ENCODE peak calls at places on chromosomes 2 and 18, in eight cellular contexts. O is T-helper 2 cell; I is progenitor cell of endocrine pancreas; T is activated T-helper 9 cell treated with anti-CD3 and anti-CD28 coated beads, Interleukin-2, amount 50 U/mL, for 16 hours; D is amniotic epithelial cell; C is CD8-positive, alpha-beta memory T cell; F is tibial artery; G is kidney tubule cell. H is an unnamed sample.

GRCh38 chr2:54213082-54213481 is 42.9 kb downstream of the TSPYL6 start:
- DNase-seq in O (no peak), I (no peak), T (no peak), D (no peak), C (no peak), F (no peak), G (no peak), H (no peak)

GRCh38 chr2:129877795-129878775 is 101.4 kb upstream of the RAB6C start:
- DNase-seq in O (no peak), I (peak), T (no peak), D (peak), C (no peak), F (no peak), G (peak), H (peak)

GRCh38 chr2:10493636-10494281 is 45.6 kb upstream of the ODC1 start:
- DNase-seq in O (peak), I (no peak), T (peak), D (peak), C (peak), F (peak), G (peak), H (no peak)

GRCh38 chr2:221347471-221347870 is 224.6 kb downstream of the EPHA4 start:
- DNase-seq in O (no peak), I (no peak), T (no peak), D (peak), C (no peak), F (no peak), G (peak), H (no peak)

GRCh38 chr2:40740419-40740818 is 288.5 kb upstream of the SLC8A1 start:
- DNase-seq in O (no peak), I (no peak), T (no peak), D (peak), C (no peak), F (no peak), G (no peak), H (no peak)

GRCh38 chr2:9708683-9709538 is 78.1 kb upstream of the YWHAQ start:
- DNase-seq in O (no peak), I (no peak), T (no peak), D (no peak), C (no peak), F (no peak), G (no peak), H (no peak)

GRCh38 chr18:7812431-7813063 is 245.4 kb downstream of the PTPRM start:
- DNase-seq in O (no peak), I (no peak), T (no peak), D (peak), C (no peak), F (no peak), G (peak), H (no peak)

GRCh38 chr2:201974651-201975050 is 59.0 kb upstream of the FZD7 start:
- DNase-seq in O (no peak), I (no peak), T (no peak), D (no peak), C (no peak), F (no peak), G (no peak), H (no peak)

GRCh38 chr2:61554604-61555003 is 16.4 kb upstream of the XPO1 start:
- DNase-seq in O (no peak), I (no peak), T (no peak), D (no peak), C (no peak), F (no peak), G (no peak), H (no peak)

GRCh38 chr2:44716131-44716530 is 225.4 kb upstream of the SIX3 start:
- DNase-seq in O (no peak), I (no peak), T (no peak), D (no peak), C (no peak), F (no peak), G (no peak), H (no peak)

GRCh38 chr2:207064128-207064694 is 101.5 kb downstream of the KLF7 start:
- DNase-seq in O (no peak), I (no peak), T (no peak), D (no peak), C (no peak), F (no peak), G (no peak), H (no peak)

GRCh38 chr18:45464619-45465018 is 150.7 kb upstream of the SLC14A2 start:
- DNase-seq in O (no peak), I (no peak), T (no peak), D (no peak), C (no peak), F (no peak), G (no peak), H (no peak)

GRCh38 chr2:54073796-54074195 is 41.6 kb upstream of the ACYP2 start:
- DNase-seq in O (no peak), I (no peak), T (no peak), D (peak), C (no peak), F (no peak), G (peak), H (no peak)

GRCh38 chr2:98134138-98134537 is 47.2 kb downstream of the VWA3B start:
- DNase-seq in O (no peak), I (no peak), T (peak), D (peak), C (no peak), F (no peak), G (no peak), H (peak)

GRCh38 chr2:232875256-232876070 is 5.4 kb downstream of the SNORC start:
- DNase-seq in O (no peak), I (no peak), T (no peak), D (no peak), C (no peak), F (peak), G (peak), H (peak)

GRCh38 chr2:54558188-54558975 is 102.3 kb downstream of the SPTBN1 start:
- DNase-seq in O (peak), I (peak), T (peak), D (peak), C (peak), F (peak), G (peak), H (peak)

GRCh38 chr18:5543036-5543671 is 643 bp downstream of the EPB41L3 start:
- DNase-seq in O (no peak), I (peak), T (no peak), D (no peak), C (no peak), F (no peak), G (peak), H (peak)

GRCh38 chr2:236574424-236575145 is 5.0 kb downstream of the ACKR3 start:
- DNase-seq in O (no peak), I (no peak), T (no peak), D (no peak), C (no peak), F (peak), G (no peak), H (no peak)

GRCh38 chr18:50614838-50615237 is 55.0 kb downstream of the MAPK4 start:
- DNase-seq in O (no peak), I (no peak), T (no peak), D (peak), C (no peak), F (no peak), G (peak), H (no peak)

GRCh38 chr2:10073706-10074105 is 6.5 kb downstream of the CYS1 start:
- DNase-seq in O (no peak), I (no peak), T (no peak), D (no peak), C (no peak), F (no peak), G (no peak), H (no peak)

GRCh38 chr2:17759805-17760204 is 5.9 kb downstream of the GEN1 start:
- DNase-seq in O (no peak), I (no peak), T (no peak), D (peak), C (no peak), F (no peak), G (no peak), H (no peak)

GRCh38 chr18:2293109-2293839 is 278.0 kb downstream of the METTL4 start:
- DNase-seq in O (no peak), I (no peak), T (no peak), D (no peak), C (no peak), F (no peak), G (no peak), H (no peak)

GRCh38 chr2:168814939-168815907 is 12.8 kb downstream of the NOSTRIN start:
- DNase-seq in O (no peak), I (no peak), T (no peak), D (no peak), C (no peak), F (no peak), G (peak), H (no peak)

GRCh38 chr2:159968282-159968900 is 94.0 kb downstream of the PLA2R1 start:
- DNase-seq in O (no peak), I (peak), T (no peak), D (peak), C (no peak), F (no peak), G (peak), H (peak)

GRCh38 chr18:50065527-50065926 is 129.4 kb downstream of the MYO5B start:
- DNase-seq in O (no peak), I (no peak), T (no peak), D (no peak), C (no peak), F (no peak), G (no peak), H (no peak)

GRCh38 chr2:210895132-210895531 is 338.7 kb downstream of the CPS1 start:
- DNase-seq in O (no peak), I (no peak), T (no peak), D (peak), C (no peak), F (no peak), G (no peak), H (peak)

GRCh38 chr2:189960346-189960745 is 102.2 kb downstream of the MSTN start:
- DNase-seq in O (no peak), I (no peak), T (no peak), D (peak), C (no peak), F (no peak), G (no peak), H (no peak)

GRCh38 chr18:77650799-77651385 is 401.2 kb downstream of the GALR1 start:
- DNase-seq in O (peak), I (peak), T (peak), D (peak), C (peak), F (no peak), G (peak), H (peak)

GRCh38 chr2:189147361-189147760 is 32.2 kb downstream of the COL5A2 start:
- DNase-seq in O (no peak), I (no peak), T (no peak), D (peak), C (no peak), F (no peak), G (no peak), H (no peak)

GRCh38 chr18:13611616-13612110 is 114.7 kb downstream of the FAM210A start:
- DNase-seq in O (no peak), I (no peak), T (no peak), D (no peak), C (no peak), F (peak), G (peak), H (peak)

GRCh38 chr2:69375494-69376353 is 11.3 kb downstream of the GFPT1 start:
- DNase-seq in O (no peak), I (no peak), T (no peak), D (peak), C (peak), F (no peak), G (peak), H (no peak)

GRCh38 chr2:23350792-23351355 is 34.1 kb upstream of the KLHL29 start:
- DNase-seq in O (no peak), I (no peak), T (no peak), D (no peak), C (no peak), F (no peak), G (no peak), H (no peak)

GRCh38 chr2:189424956-189425355 is 16.3 kb upstream of the WDR75 start:
- DNase-seq in O (no peak), I (no peak), T (no peak), D (no peak), C (no peak), F (no peak), G (no peak), H (no peak)

GRCh38 chr2:120910069-120910468 is 174.4 kb downstream of the GLI2 start:
- DNase-seq in O (no peak), I (no peak), T (no peak), D (no peak), C (no peak), F (no peak), G (no peak), H (no peak)

GRCh38 chr2:205803507-205803906 is 121.2 kb downstream of the NRP2 start:
- DNase-seq in O (no peak), I (no peak), T (no peak), D (no peak), C (no peak), F (no peak), G (no peak), H (no peak)

GRCh38 chr2:20523798-20524197 is 76.9 kb downstream of the RHOB start:
- DNase-seq in O (no peak), I (no peak), T (no peak), D (no peak), C (no peak), F (no peak), G (no peak), H (no peak)

GRCh38 chr2:8345200-8345599 is 336.7 kb upstream of the ID2 start:
- DNase-seq in O (no peak), I (no peak), T (no peak), D (no peak), C (no peak), F (no peak), G (no peak), H (no peak)